ENCODE peak calls at places on chromosomes 16 and 17, in nine cellular contexts. D is GM12878; A is neuronal stem cell; E is CD8-positive, alpha-beta T cell; R is PC-3; X is endodermal cell; J is heart left ventricle; P is IMR-90; K is colonic mucosa. V is an unnamed sample. For H3K4me1 and H3K27me3, the result is how much of the 10 kb centered on the place peaks cover.

GRCh38 chr17:22469101-22469880 is 777.0 kb downstream of the KCNJ18 start:
- DNase-seq in D (no peak), A (no peak), E (no peak), R (no peak), X (no peak), J (no peak), P (no peak), K (no peak), V (no peak)

GRCh38 chr17:10077561-10078299 is 120.7 kb downstream of the GAS7 start:
- DNase-seq in D (no peak), A (no peak), E (no peak), R (no peak), X (no peak), J (no peak), P (no peak), K (no peak), V (no peak)

GRCh38 chr16:79847569-79847968 is 247.0 kb upstream of the MAF start:
- DNase-seq in D (no peak), A (no peak), E (no peak), R (no peak), X (no peak), J (no peak), P (no peak), K (no peak), V (no peak)

GRCh38 chr16:66502020-66502913 is 47.7 kb downstream of the TK2 start:
- DNase-seq in D (no peak), A (no peak), E (no peak), R (no peak), X (no peak), J (peak), P (peak), K (no peak), V (peak)

GRCh38 chr16:79286646-79287423 is 313.7 kb downstream of the MAF start:
- DNase-seq in D (peak), A (no peak), E (peak), R (no peak), X (peak), J (peak), P (no peak), K (peak), V (peak)

GRCh38 chr16:67425046-67425445 is 5.9 kb upstream of the HSD11B2 start:
- DNase-seq in D (no peak), A (no peak), E (no peak), R (no peak), X (no peak), J (no peak), P (no peak), K (no peak), V (no peak)

GRCh38 chr16:1923299-1924034 is 5.3 kb upstream of the HS3ST6 start:
- DNase-seq in D (no peak), A (no peak), E (no peak), R (peak), X (peak), J (no peak), P (no peak), K (peak), V (no peak)

GRCh38 chr17:8143581-8144400 is 8.4 kb downstream of the PER1 start:
- DNase-seq in D (no peak), A (no peak), E (no peak), R (no peak), X (peak), J (no peak), P (no peak), K (no peak), V (no peak)

GRCh38 chr16:57297856-57298255 is 13.4 kb upstream of the PLLP start:
- DNase-seq in D (no peak), A (no peak), E (peak), R (no peak), X (no peak), J (no peak), P (no peak), K (no peak), V (no peak)

GRCh38 chr17:56173958-56174357 is 20.7 kb downstream of the ANKFN1 start:
- DNase-seq in D (no peak), A (no peak), E (no peak), R (no peak), X (peak), J (peak), P (no peak), K (no peak), V (no peak)

GRCh38 chr16:84571506-84571905 is 46.4 kb downstream of the COTL1 start:
- DNase-seq in D (no peak), A (no peak), E (no peak), R (no peak), X (no peak), J (no peak), P (no peak), K (no peak), V (no peak)
- H3K4me1 ChIP-seq in D (under half), A (under half), E (under half), R (under half), X (under half), J (under half), P (under half), K (under half), V (under half)

DNA sequence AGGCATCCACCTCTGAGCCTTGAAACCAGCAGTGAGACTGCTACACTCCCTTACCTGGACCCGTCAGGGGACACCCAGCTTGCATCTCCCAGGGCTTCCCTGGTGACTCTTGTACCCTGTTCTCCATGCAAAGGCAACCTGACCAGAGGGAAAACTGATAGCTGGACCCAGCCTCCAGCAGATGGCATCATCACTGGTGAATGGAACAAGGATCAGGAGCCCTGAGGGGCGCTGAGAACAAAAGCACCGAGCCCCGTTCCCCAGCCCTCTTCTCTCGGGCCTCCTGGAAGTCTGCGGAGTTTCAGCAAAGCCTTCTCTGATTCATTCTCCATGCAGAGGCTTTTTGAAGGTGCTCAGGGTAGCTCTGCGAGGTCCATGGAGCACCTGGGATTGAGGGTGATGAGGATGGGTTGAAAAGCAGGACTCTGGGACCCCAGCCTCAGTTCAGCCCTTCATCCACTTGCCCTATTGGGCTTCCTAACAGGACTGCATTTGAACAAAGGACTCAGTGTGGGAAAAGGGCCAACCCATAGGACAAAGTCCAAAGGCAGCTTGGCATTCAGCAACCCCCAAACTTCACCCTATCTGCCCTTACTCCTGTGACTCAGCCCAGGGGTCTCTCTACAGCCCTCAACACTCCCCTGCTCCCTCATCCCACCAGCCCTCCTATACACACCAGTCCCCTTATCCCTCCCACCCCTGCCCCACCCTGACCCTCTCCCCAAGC is 45.0 kb upstream of the LHX1 start:
- DNase-seq in D (no peak), A (no peak), E (no peak), R (peak), X (peak), J (no peak), P (no peak), K (no peak), V (no peak)
- H3K27me3 ChIP-seq in D (under half), A (under half), E (under half), R (under half), X (under half), J (under half), P (under half), K (under half), V (under half)

GRCh38 chr16:14314116-14314515 is 243.0 kb downstream of the MRTFB start:
- DNase-seq in D (no peak), A (no peak), E (no peak), R (no peak), X (no peak), J (no peak), P (no peak), K (no peak), V (no peak)
- H3K4me3 ChIP-seq in D (peak), A (no peak), E (no peak), R (no peak), X (no peak), J (no peak), P (no peak), K (no peak), V (no peak)

GRCh38 chr16:64309398-64310110 is 812.3 kb downstream of the CDH11 start:
- DNase-seq in D (no peak), A (no peak), E (no peak), R (no peak), X (no peak), J (no peak), P (no peak), K (no peak), V (no peak)
- H3K4me1 ChIP-seq in D (under half), A (under half), E (under half), R (under half), X (under half), J (under half), P (under half), K (under half), V (under half)

GRCh38 chr16:58651965-58652348 is 22.3 kb upstream of the CNOT1 start:
- DNase-seq in D (no peak), A (no peak), E (no peak), R (no peak), X (no peak), J (no peak), P (peak), K (no peak), V (no peak)
- H3K27me3 ChIP-seq in D (under half), A (under half), E (under half), R (under half), X (under half), J (under half), P (under half), K (under half), V (under half)

DNA sequence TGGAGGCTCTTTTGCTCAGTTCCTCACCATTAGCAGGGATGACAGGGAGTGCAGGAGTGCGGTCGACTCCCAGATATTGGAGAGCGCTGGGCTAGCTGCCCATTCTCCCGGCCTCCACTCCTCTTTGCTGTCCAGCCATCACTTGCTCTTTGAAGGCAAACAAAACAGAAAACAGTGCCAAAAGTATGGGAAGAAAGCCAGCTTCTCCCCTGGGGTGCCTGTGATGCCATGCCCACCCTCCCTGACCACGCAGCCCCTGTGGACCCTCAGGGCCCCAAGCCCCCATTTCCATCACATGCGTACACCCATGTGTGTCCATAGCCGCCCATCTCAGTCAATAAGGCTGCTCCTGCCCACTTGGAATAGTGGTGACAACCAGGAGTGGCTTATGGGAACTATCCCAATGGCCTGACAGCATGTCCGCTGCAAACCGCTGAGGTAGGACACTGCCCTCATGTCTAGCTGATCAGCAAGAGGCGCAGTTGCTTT is 30.0 kb downstream of the MAPT start:
- DNase-seq in D (no peak), A (no peak), E (no peak), R (no peak), X (no peak), J (no peak), P (no peak), K (no peak), V (no peak)
- H3K4me3 ChIP-seq in D (no peak), A (no peak), E (no peak), R (no peak), X (no peak), J (no peak), P (no peak), K (no peak), V (no peak)

GRCh38 chr17:48543854-48544355 is 1.0 kb downstream of the HOXB2 start:
- DNase-seq in D (no peak), A (no peak), E (no peak), R (no peak), X (no peak), J (no peak), P (no peak), K (no peak), V (peak)

GRCh38 chr17:48544356-48545021 is 420 bp downstream of the HOXB2 start:
- DNase-seq in D (no peak), A (no peak), E (peak), R (no peak), X (peak), J (peak), P (peak), K (peak), V (peak)

GRCh38 chr17:48545022-48545376 is at the start of gene HOXB2:
- DNase-seq in D (no peak), A (no peak), E (no peak), R (no peak), X (peak), J (peak), P (peak), K (no peak), V (no peak)

GRCh38 chr17:48546187-48546923 is 1.4 kb upstream of the HOXB2 start:
- DNase-seq in D (no peak), A (no peak), E (no peak), R (no peak), X (peak), J (no peak), P (peak), K (no peak), V (no peak)

DNA sequence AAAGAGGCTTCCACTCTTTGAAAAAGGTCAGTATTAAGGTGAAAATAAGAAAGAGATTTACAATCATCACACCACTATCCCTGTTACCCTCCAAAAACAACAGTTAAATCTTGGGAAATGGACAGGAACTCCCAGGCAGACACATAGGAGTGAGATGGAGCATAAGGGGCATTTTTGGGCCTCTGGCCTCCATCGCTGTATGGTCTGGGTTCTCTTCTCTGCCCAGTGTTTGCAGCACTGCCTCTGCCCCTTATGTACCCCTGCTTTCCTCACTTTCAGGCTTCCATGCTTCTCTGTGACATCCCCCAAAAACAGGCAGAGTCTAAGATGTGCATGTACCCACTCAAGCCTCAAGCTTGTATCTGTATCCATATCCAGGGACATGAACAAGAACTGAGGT is 630 bp upstream of the HOXB2 start:
- DNase-seq in D (no peak), A (no peak), E (no peak), R (no peak), X (no peak), J (no peak), P (peak), K (no peak), V (no peak)
- H3K4me1 ChIP-seq in D (under half), A (under half), E (under half), R (under half), X (under half), J (under half), P (under half), K (under half), V (under half)

V was measured in aorta.